ENCODE peak calls at places on chromosome 13, in seven cellular contexts. X is M059J, D is T-helper 9 cell, B is choroid plexus epithelial cell, T is amygdala, A is neuronal stem cell, P is NCI-H1048. E is an unnamed sample.

GRCh38 chr13:59745395-59745788 is 418.3 kb downstream of the DIAPH3 start:
- DNase-seq in D (no peak), P (no peak), B (peak), T (no peak), X (no peak), A (no peak), E (no peak)

GRCh38 chr13:75963318-75963717 is 327.2 kb downstream of the LMO7 start:
- DNase-seq in X (no peak), A (no peak), B (no peak), D (no peak), T (no peak), P (no peak), E (no peak)

GRCh38 chr13:43057653-43058317 is 34.4 kb downstream of the DNAJC15 start:
- DNase-seq in X (peak), T (no peak), A (no peak), D (peak), P (no peak), B (peak), E (no peak)

GRCh38 chr13:109568273-109568900 is 218.0 kb downstream of the IRS2 start:
- DNase-seq in A (no peak), T (no peak), D (no peak), X (no peak), P (no peak), B (peak), E (no peak)

GRCh38 chr13:46057251-46058015 is 4.9 kb upstream of the ZC3H13 start:
- DNase-seq in B (no peak), D (no peak), P (no peak), X (peak), T (no peak), A (no peak), E (no peak)

GRCh38 chr13:76921516-76921915 is 26.8 kb upstream of the ACOD1 start:
- DNase-seq in T (no peak), P (no peak), D (no peak), A (no peak), B (no peak), X (peak), E (no peak)

GRCh38 chr13:35179494-35179893 is 237.4 kb downstream of the NBEA start:
- DNase-seq in B (peak), D (no peak), T (no peak), X (peak), P (no peak), A (no peak), E (no peak)

GRCh38 chr13:20159646-20160345 is 1.1 kb downstream of the GJA3 start:
- DNase-seq in P (no peak), B (peak), D (no peak), T (no peak), A (no peak), X (no peak), E (no peak)

GRCh38 chr13:31436478-31436877 is 236.7 kb downstream of the B3GLCT start:
- DNase-seq in P (no peak), A (no peak), X (peak), B (peak), D (no peak), T (no peak), E (no peak)

GRCh38 chr13:62084728-62085127 is 669.1 kb upstream of the PCDH20 start:
- DNase-seq in X (no peak), D (no peak), A (no peak), P (no peak), T (no peak), B (no peak), E (no peak)

GRCh38 chr13:71290963-71291937 is 575.8 kb downstream of the DACH1 start:
- DNase-seq in P (no peak), B (peak), T (no peak), D (peak), X (peak), A (no peak), E (no peak)

GRCh38 chr13:111204438-111205177 is 89.5 kb downstream of the ARHGEF7 start:
- DNase-seq in B (peak), X (no peak), P (no peak), D (no peak), A (no peak), T (no peak), E (no peak)

GRCh38 chr13:49082653-49083536 is 107.2 kb downstream of the FNDC3A start:
- DNase-seq in X (no peak), P (no peak), D (no peak), A (no peak), T (no peak), B (peak), E (no peak)

GRCh38 chr13:42047561-42048322 is 706 bp upstream of the DGKH start:
- DNase-seq in D (peak), X (peak), T (no peak), P (no peak), B (peak), A (peak), E (peak)

GRCh38 chr13:102798653-102799543 is at the start of the genes BIVM and POGLUT2:
- DNase-seq in P (peak), T (peak), A (peak), D (peak), B (peak), X (peak), E (peak)

GRCh38 chr13:27168870-27169525 is 2.6 kb downstream of the USP12 start:
- DNase-seq in T (no peak), D (no peak), X (no peak), B (no peak), A (no peak), P (no peak), E (no peak)

GRCh38 chr13:30376426-30377311 is 45.6 kb upstream of the UBE2L5 start:
- DNase-seq in D (peak), P (no peak), A (no peak), B (no peak), T (no peak), X (no peak), E (no peak)

GRCh38 chr13:114105351-114106225 is 26.8 kb downstream of the RASA3 start:
- DNase-seq in D (peak), B (peak), X (no peak), A (no peak), T (no peak), P (no peak), E (no peak)

GRCh38 chr13:90168953-90169352 is 1178.5 kb upstream of the MIR17HG start:
- DNase-seq in A (no peak), X (no peak), D (no peak), P (no peak), T (no peak), B (no peak), E (no peak)

GRCh38 chr13:46354143-46355087 is 32.6 kb downstream of the RUBCNL start:
- DNase-seq in T (no peak), D (no peak), X (peak), B (peak), P (no peak), A (no peak), E (no peak)